ENCODE peak calls at places on chromosomes 11 and 22, in nine cellular contexts. H, V, N, B, U, F, P, W and Z are unnamed samples.

GRCh38 chr11:8709002-8709672 is 26.5 kb downstream of the RPL27A start:
- DNase-seq in N (no peak), V (peak; percentile 74), H (no peak), B (no peak), F (no peak), W (peak; percentile 96), P (peak; percentile 92), U (no peak), Z (peak; percentile 81)

GRCh38 chr11:80980221-80980620 is 1539.4 kb upstream of the TENM4 start:
- DNase-seq in V (no peak), U (no peak), H (no peak), P (no peak), F (no peak), N (no peak), B (no peak), W (no peak), Z (no peak)

GRCh38 chr11:73308003-73308962 is at the start of gene ARHGEF17:
- DNase-seq in U (peak; percentile 65), F (peak; percentile 67), V (peak; percentile 49), W (peak; percentile 78), N (peak; percentile 87), P (peak; percentile 90), H (peak; percentile 71), B (no peak), Z (peak; percentile 27)

GRCh38 chr11:91265946-91266345 is 958.7 kb upstream of the FAT3 start:
- DNase-seq in H (no peak), V (no peak), W (no peak), P (no peak), U (no peak), N (no peak), F (no peak), B (no peak), Z (no peak)

GRCh38 chr22:37416806-37417205 is 10.5 kb downstream of the ELFN2 start:
- DNase-seq in W (no peak), V (no peak), H (no peak), F (peak; percentile 49), B (peak; percentile 11), N (no peak), U (no peak), P (no peak), Z (no peak)

GRCh38 chr22:44623771-44624510 is 78.1 kb upstream of the PRR5 start:
- DNase-seq in F (no peak), N (peak; percentile 70), P (no peak), V (no peak), B (peak; percentile 36), U (no peak), H (peak; percentile 30), W (no peak), Z (no peak)

GRCh38 chr22:47275479-47276218 is 513.2 kb downstream of the TBC1D22A start:
- DNase-seq in F (peak; percentile 23), U (peak; percentile 34), H (no peak), W (no peak), V (no peak), N (no peak), P (no peak), B (no peak), Z (no peak)

GRCh38 chr22:41979423-41980250 is 10.4 kb downstream of the SEPTIN3 start:
- DNase-seq in W (no peak), V (no peak), P (no peak), F (no peak), B (no peak), H (no peak), N (no peak), U (no peak), Z (no peak)

GRCh38 chr11:114131366-114131963 is 72.0 kb downstream of the ZBTB16 start:
- DNase-seq in V (no peak), U (no peak), H (no peak), F (no peak), P (no peak), N (no peak), W (no peak), B (no peak), Z (no peak)

GRCh38 chr22:48268771-48269552 is 1506.5 kb downstream of the TBC1D22A start:
- DNase-seq in F (no peak), W (no peak), N (no peak), P (no peak), U (no peak), V (no peak), B (peak; percentile 10), H (no peak), Z (no peak)

GRCh38 chr11:113470233-113470632 is 5.0 kb downstream of the DRD2 start:
- DNase-seq in V (no peak), P (no peak), W (no peak), H (no peak), N (no peak), B (no peak), F (no peak), U (no peak), Z (no peak)

GRCh38 chr11:15497366-15497765 is 382.6 kb downstream of the INSC start:
- DNase-seq in U (peak; percentile 91), B (no peak), N (no peak), P (no peak), F (peak; percentile 60), H (no peak), W (no peak), V (no peak), Z (no peak)

GRCh38 chr22:25628494-25628893 is 64.0 kb downstream of the GRK3 start:
- DNase-seq in V (no peak), N (no peak), U (no peak), W (no peak), P (no peak), F (no peak), H (no peak), B (no peak), Z (no peak)

GRCh38 chr11:34427171-34427805 is 11.4 kb upstream of the CAT start:
- DNase-seq in H (peak; percentile 62), P (no peak), F (no peak), V (no peak), B (peak; percentile 70), N (no peak), W (no peak), U (no peak), Z (no peak)

DNA sequence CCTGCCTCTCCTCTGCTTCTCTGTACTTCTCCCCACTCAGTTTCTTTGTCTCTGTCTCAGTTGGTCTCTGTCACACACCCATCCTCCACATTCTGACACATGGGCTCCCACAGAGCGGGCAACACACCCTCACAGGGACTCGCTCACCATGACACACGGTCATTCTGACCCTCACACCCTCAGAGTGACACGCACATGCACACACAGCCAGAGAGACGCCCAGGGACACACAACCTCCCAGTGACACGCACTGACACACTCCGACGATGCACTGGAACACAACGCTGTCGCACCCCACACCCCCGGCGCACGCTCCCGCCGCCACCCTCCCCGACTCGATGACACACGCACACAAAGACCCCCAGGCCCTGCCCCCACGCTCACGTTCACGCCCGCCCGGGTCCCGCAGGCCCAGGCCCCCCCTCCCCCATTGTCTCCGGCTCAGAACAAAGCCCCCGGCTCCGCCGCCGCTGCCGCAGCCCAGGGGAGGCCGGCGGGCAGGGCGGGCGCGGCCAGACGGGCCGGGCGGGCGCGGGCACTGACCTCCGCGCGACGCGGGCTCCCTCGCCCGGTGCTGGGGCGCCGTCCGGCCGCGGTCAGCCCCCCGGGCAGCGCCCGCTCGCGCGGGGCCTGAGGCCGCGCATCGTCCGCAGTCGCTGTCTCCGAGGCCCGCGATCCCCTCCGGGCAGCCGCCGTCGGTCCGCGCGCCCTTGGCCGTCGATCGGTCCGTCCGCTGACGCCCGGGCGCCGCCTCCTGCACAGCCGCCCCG is 404 bp downstream of the DCHS1 start:
- DNase-seq in V (no peak), F (peak; percentile 51), U (no peak), H (no peak), P (peak; percentile 64), B (no peak), W (no peak), N (peak; percentile 81), Z (no peak)
- TF ChIP-seq POLR2A in V (no peak), F (no peak), U (no peak), H (no peak), P (no peak), B (no peak), W (no peak), N (no peak), Z (no peak)

GRCh38 chr22:31911565-31912401 is 32.6 kb upstream of the YWHAH start:
- DNase-seq in W (no peak), P (no peak), B (peak; percentile 42), H (no peak), U (no peak), V (no peak), F (peak; percentile 60), N (no peak), Z (no peak)
- TF ChIP-seq POLR2A in W (no peak), P (no peak), B (no peak), H (no peak), U (no peak), V (no peak), F (no peak), N (no peak), Z (no peak)

DNA sequence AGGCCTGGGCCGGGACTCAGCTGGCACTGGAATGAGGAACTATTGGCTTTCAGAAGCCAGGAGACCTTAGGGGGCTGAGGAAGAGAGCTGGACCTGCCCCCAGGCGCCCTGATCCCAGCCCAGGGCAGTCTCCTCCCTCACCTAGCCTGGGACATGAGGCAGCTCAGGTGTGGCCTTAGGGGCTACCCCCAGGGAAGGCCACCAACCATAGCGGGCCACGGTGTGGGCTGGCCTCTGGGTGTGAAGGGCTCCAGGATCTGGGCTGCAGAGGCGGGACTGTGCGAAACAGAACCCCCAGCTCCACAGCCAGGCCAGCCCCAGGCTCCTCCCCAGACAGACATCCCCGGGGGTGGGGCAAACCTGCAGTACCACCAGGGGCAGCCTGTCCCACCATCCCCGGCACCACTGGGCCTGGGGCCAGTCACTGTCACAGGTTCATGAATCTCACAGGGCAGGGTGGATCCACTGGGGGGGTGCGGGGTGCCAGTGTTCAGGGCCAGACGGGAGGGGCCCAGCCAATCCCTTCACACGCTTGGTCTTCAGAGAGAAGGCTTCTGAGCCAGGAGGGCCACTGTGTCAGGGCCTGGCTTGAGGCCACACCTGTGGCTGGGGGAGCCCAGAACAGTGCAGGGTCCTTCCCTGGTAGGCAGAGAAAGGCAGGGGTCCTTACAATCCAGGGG is 3.5 kb downstream of the PLXNB2 start:
- DNase-seq in W (no peak), P (no peak), B (no peak), V (peak; percentile 45), F (peak; percentile 73), N (no peak), H (no peak), U (peak; percentile 70), Z (peak; percentile 24)
- TF ChIP-seq POLR2A in W (no peak), P (no peak), B (no peak), V (no peak), F (no peak), N (no peak), H (no peak), U (no peak), Z (no peak)

GRCh38 chr11:64306563-64306875 is 1.2 kb downstream of the ESRRA start:
- DNase-seq in P (no peak), B (no peak), U (no peak), V (no peak), W (no peak), H (no peak), F (no peak), N (no peak), Z (no peak)

GRCh38 chr11:64304032-64304315 is 1.4 kb upstream of the ESRRA start:
- DNase-seq in P (no peak), H (no peak), F (no peak), W (no peak), V (no peak), U (no peak), N (no peak), B (no peak), Z (no peak)

GRCh38 chr11:64305691-64306562 is 603 bp downstream of the ESRRA start:
- DNase-seq in W (no peak), N (peak; percentile 95), H (peak; percentile 38), V (peak; percentile 65), P (peak; percentile 86), B (peak; percentile 94), U (peak; percentile 91), F (peak; percentile 87), Z (peak; percentile 66)

GRCh38 chr11:64304316-64305072 is 830 bp upstream of the ESRRA start:
- DNase-seq in F (peak; percentile 96), W (peak; percentile 84), H (peak; percentile 96), N (peak; percentile 98), B (peak; percentile 95), U (peak; percentile 93), V (peak; percentile 92), P (peak; percentile 96), Z (peak; percentile 77)

GRCh38 chr11:64305075-64305690 is at the start of gene ESRRA:
- DNase-seq in F (peak; percentile 100), H (peak; percentile 94), U (peak; percentile 100), P (peak; percentile 100), N (peak; percentile 100), B (peak; percentile 99), V (peak; percentile 99), W (peak; percentile 100), Z (peak; percentile 99)
- TF ChIP-seq POLR2A in F (peak; percentile 86), H (peak; percentile 20), U (peak; percentile 82), P (peak; percentile 69), N (no peak), B (no peak), V (no peak), W (no peak), Z (peak; percentile 93)